ENCODE peak calls at places on chromosomes 1 and 21, in nine cellular contexts. P, U, R, D, T, Q, V, A and Y are unnamed samples. For H3K9me3, the result is how much of the 10 kb centered on the place peaks cover.

GRCh38 chr1:1929102-1929638 is 10.1 kb upstream of the TMEM52 start:
- DNase-seq in P (no peak), U (no peak), T (no peak), A (no peak), R (no peak), V (no peak), D (no peak), Q (no peak), Y (no peak)

GRCh38 chr1:160068231-160068630 is 1.7 kb downstream of the KCNJ10 start:
- DNase-seq in R (no peak), D (no peak), P (no peak), U (no peak), Q (no peak), A (no peak), V (no peak), T (no peak), Y (no peak)

GRCh38 chr1:153833171-153833570 is 58.0 kb downstream of the SLC27A3 start:
- DNase-seq in R (no peak), D (no peak), A (no peak), T (no peak), P (no peak), U (no peak), V (no peak), Q (no peak), Y (no peak)

GRCh38 chr1:38253314-38253713 is 206.7 kb upstream of the POU3F1 start:
- DNase-seq in V (no peak), D (no peak), R (no peak), A (no peak), U (no peak), P (no peak), T (no peak), Q (no peak), Y (no peak)

GRCh38 chr1:200526709-200527612 is 93.6 kb downstream of the KIF14 start:
- DNase-seq in V (no peak), P (no peak), R (no peak), Q (no peak), A (no peak), D (peak), U (no peak), T (no peak), Y (no peak)

GRCh38 chr1:22362626-22363402 is 88.8 kb upstream of the ZBTB40 start:
- DNase-seq in Q (no peak), U (no peak), T (no peak), A (no peak), D (no peak), P (no peak), V (no peak), R (no peak), Y (no peak)

GRCh38 chr1:116433283-116434257 is 60.5 kb downstream of the ATP1A1 start:
- DNase-seq in P (peak), R (no peak), V (peak), U (no peak), T (peak), D (peak), A (no peak), Q (no peak), Y (no peak)

GRCh38 chr1:68104155-68104554 is 53.7 kb upstream of the DIRAS3 start:
- DNase-seq in A (no peak), P (no peak), Q (no peak), D (peak), R (no peak), V (no peak), U (no peak), T (no peak), Y (no peak)

GRCh38 chr1:234753979-234754378 is 144.0 kb upstream of the IRF2BP2 start:
- DNase-seq in R (no peak), U (no peak), D (no peak), T (no peak), V (no peak), A (no peak), Q (no peak), P (no peak), Y (no peak)

GRCh38 chr1:57858740-57859139 is 434.9 kb upstream of the DAB1 start:
- DNase-seq in D (no peak), V (no peak), Q (no peak), T (no peak), P (no peak), A (no peak), R (no peak), U (no peak), Y (no peak)

GRCh38 chr1:178091986-178092745 is 1.7 kb upstream of the RASAL2 start:
- DNase-seq in P (no peak), R (no peak), V (no peak), U (no peak), A (no peak), T (no peak), Q (no peak), D (peak), Y (no peak)

GRCh38 chr1:53549287-53549686 is 90.1 kb downstream of the DMRTB1 start:
- DNase-seq in U (no peak), P (no peak), V (no peak), D (no peak), R (no peak), T (no peak), Q (no peak), A (no peak), Y (no peak)

GRCh38 chr1:88224940-88225339 is 459.1 kb upstream of the PKN2 start:
- DNase-seq in A (no peak), P (no peak), V (no peak), R (no peak), T (no peak), Q (no peak), U (no peak), D (no peak), Y (no peak)

GRCh38 chr1:7284839-7285435 is 486.2 kb upstream of the VAMP3 start:
- DNase-seq in Q (no peak), U (no peak), P (no peak), R (no peak), D (peak), A (no peak), V (no peak), T (peak), Y (no peak)

GRCh38 chr1:201260648-201261311 is 22.5 kb upstream of the PKP1 start:
- DNase-seq in A (no peak), V (no peak), U (no peak), R (no peak), D (no peak), T (peak), P (no peak), Q (peak), Y (no peak)

GRCh38 chr1:110880708-110881374 is 7.9 kb downstream of the CD53 start:
- DNase-seq in R (no peak), D (no peak), Q (no peak), P (no peak), T (no peak), U (no peak), V (no peak), A (no peak), Y (no peak)

GRCh38 chr1:214281902-214282695 is 1.1 kb downstream of the SMYD2 start:
- DNase-seq in U (peak), P (no peak), R (no peak), D (peak), T (no peak), Q (no peak), A (no peak), V (no peak), Y (peak)

GRCh38 chr1:220371324-220371723 is 99.1 kb upstream of the RAB3GAP2 start:
- DNase-seq in T (peak), V (no peak), D (no peak), U (no peak), Q (no peak), R (no peak), P (no peak), A (no peak), Y (no peak)

GRCh38 chr1:44294588-44295007 is 60.5 kb downstream of the ERI3 start:
- DNase-seq in D (peak), Q (no peak), P (no peak), U (peak), A (peak), V (no peak), R (peak), T (no peak), Y (peak)

GRCh38 chr1:48526045-48526714 is 54.2 kb upstream of the SPATA6 start:
- DNase-seq in Q (no peak), V (no peak), P (peak), D (peak), U (no peak), T (no peak), A (no peak), R (peak), Y (peak)

GRCh38 chr1:30743584-30744059 is 14.0 kb downstream of the LAPTM5 start:
- DNase-seq in U (no peak), P (no peak), V (no peak), R (no peak), T (no peak), Q (no peak), A (no peak), D (no peak), Y (no peak)

GRCh38 chr1:60281360-60281932 is 207.9 kb upstream of the C1orf87 start:
- DNase-seq in V (no peak), U (peak), P (peak), A (peak), R (peak), T (no peak), D (peak), Q (peak), Y (peak)

GRCh38 chr21:42079939-42080787 is 9.0 kb downstream of the UMODL1 start:
- DNase-seq in U (no peak), T (no peak), Q (no peak), R (no peak), D (peak), A (no peak), P (no peak), V (peak), Y (no peak)

GRCh38 chr1:8133190-8133589 is 107.1 kb upstream of the ERRFI1 start:
- DNase-seq in Q (no peak), P (no peak), V (no peak), D (no peak), T (no peak), R (no peak), U (no peak), A (no peak), Y (no peak)

GRCh38 chr1:51569284-51570062 is 47.4 kb upstream of the OSBPL9 start:
- DNase-seq in Q (no peak), T (no peak), R (no peak), A (no peak), P (peak), V (no peak), U (peak), D (peak), Y (peak)

GRCh38 chr1:61641171-61641570 is 83.8 kb downstream of the TM2D1 start:
- DNase-seq in U (no peak), Q (no peak), R (no peak), D (no peak), T (no peak), V (no peak), P (no peak), A (peak), Y (no peak)

GRCh38 chr21:39715804-39716397 is 29.1 kb upstream of the IGSF5 start:
- DNase-seq in U (peak), Q (no peak), R (peak), P (peak), V (no peak), A (peak), T (no peak), D (peak), Y (peak)

GRCh38 chr1:3876716-3877115 is 19.4 kb downstream of the DFFB start:
- DNase-seq in T (no peak), R (no peak), P (no peak), D (no peak), A (no peak), U (no peak), V (no peak), Q (no peak), Y (no peak)

GRCh38 chr1:99465176-99465900 is 180.6 kb upstream of the PALMD start:
- DNase-seq in D (peak), A (no peak), T (no peak), R (no peak), P (no peak), Q (no peak), U (no peak), V (no peak), Y (no peak)

GRCh38 chr1:156692958-156693857 is 12.2 kb downstream of the CRABP2 start:
- DNase-seq in D (no peak), V (peak), R (no peak), U (no peak), P (peak), T (no peak), A (no peak), Q (no peak), Y (no peak)

GRCh38 chr1:184283999-184284398 is 102.8 kb upstream of the C1orf21 start:
- DNase-seq in D (peak), Q (no peak), R (no peak), T (no peak), P (peak), V (no peak), U (no peak), A (peak), Y (peak)

GRCh38 chr1:157105988-157106812 is 6.6 kb upstream of the ETV3L start:
- DNase-seq in A (no peak), D (peak), U (peak), R (no peak), T (no peak), P (no peak), V (peak), Q (peak), Y (peak)

GRCh38 chr1:81305997-81306452 is 494.7 kb upstream of the ADGRL2 start:
- DNase-seq in U (peak), Q (no peak), D (peak), V (no peak), R (peak), P (peak), A (peak), T (no peak), Y (peak)

GRCh38 chr1:90725341-90725960 is 8.3 kb upstream of the BARHL2 start:
- DNase-seq in R (no peak), Q (peak), V (no peak), U (no peak), A (no peak), T (peak), D (no peak), P (no peak), Y (no peak)

GRCh38 chr1:33122483-33123170 is 41.7 kb downstream of the AZIN2 start:
- DNase-seq in Q (no peak), R (no peak), A (no peak), P (no peak), U (no peak), V (no peak), T (peak), D (no peak), Y (peak)

GRCh38 chr1:219746141-219746540 is 133.2 kb upstream of the ZC3H11B start:
- DNase-seq in Q (no peak), T (no peak), P (no peak), V (no peak), A (no peak), D (no peak), R (no peak), U (no peak), Y (no peak)

GRCh38 chr1:203371288-203371687 is 20.4 kb upstream of the FMOD start:
- DNase-seq in V (no peak), T (peak), U (no peak), R (no peak), D (no peak), A (no peak), Q (no peak), P (no peak), Y (no peak)

GRCh38 chr1:40948741-40949528 is 30.6 kb upstream of the CTPS1 start:
- DNase-seq in U (peak), V (no peak), T (no peak), Q (no peak), P (peak), D (peak), R (peak), A (no peak), Y (peak)

GRCh38 chr1:151457911-151458882 is 1.1 kb downstream of the POGZ start:
- DNase-seq in T (peak), A (peak), R (peak), P (peak), U (peak), Q (no peak), D (peak), V (peak), Y (peak)

GRCh38 chr1:151455966-151456365 is 3.3 kb downstream of the POGZ start:
- DNase-seq in P (no peak), R (no peak), T (no peak), D (no peak), A (no peak), V (no peak), Q (no peak), U (no peak), Y (no peak)

GRCh38 chr1:151458936-151459330 is 361 bp downstream of the POGZ start:
- DNase-seq in Q (peak), T (no peak), V (peak), R (peak), D (peak), P (peak), A (peak), U (peak), Y (peak)

GRCh38 chr1:151461694-151462093 is 2.4 kb upstream of the POGZ start:
- DNase-seq in T (peak), D (no peak), R (no peak), Q (no peak), P (no peak), V (no peak), U (no peak), A (no peak), Y (no peak)

DNA sequence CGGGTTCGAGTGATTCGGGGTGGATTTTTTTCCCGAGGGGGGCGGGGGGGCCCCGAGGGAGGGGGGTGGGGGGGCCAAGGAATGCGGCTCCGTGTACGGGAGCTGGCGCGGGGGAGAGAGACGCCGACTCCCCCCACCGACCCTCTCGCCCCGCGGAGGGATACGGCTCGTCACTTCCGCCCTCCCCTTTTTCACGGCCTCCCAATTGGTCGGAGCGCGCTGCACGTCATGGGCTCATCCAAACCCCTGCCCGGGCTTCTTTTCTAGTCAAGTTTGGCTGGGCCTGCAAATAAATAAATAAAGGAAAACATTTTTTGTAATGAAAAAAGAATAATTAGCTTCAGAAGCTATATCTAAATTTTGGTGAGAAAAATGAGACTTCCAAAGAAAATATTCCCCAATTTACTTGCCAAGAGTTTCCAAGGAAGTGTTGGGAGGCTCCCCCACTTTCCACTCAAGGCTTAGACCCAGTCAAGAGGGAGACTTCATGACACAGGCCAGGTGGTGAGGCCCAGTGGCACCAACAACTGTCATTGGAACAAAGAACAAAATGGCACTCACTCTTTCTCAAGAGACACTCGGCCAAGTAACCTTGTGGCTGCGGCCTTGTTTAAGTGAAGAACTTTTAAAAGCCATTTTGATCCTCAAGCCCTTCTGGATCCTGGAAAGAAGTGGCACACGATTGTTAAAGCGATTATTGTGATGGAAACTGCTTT is at the start of gene POGZ:
- DNase-seq in P (peak), D (peak), R (peak), U (peak), V (peak), A (peak), T (peak), Q (peak), Y (peak)
- TF ChIP-seq POLR2A in P (no peak), D (peak), R (peak), U (peak), V (no peak), A (peak), T (no peak), Q (no peak), Y (no peak)

GRCh38 chr1:152397474-152397873 is 16.6 kb downstream of the CRNN start:
- DNase-seq in D (no peak), R (no peak), Q (no peak), P (no peak), A (no peak), U (no peak), V (no peak), T (no peak), Y (no peak)
- H3K9me3 ChIP-seq in D (under half), R (under half), Q (under half), P (under half), A (under half), U (under half), V (under half), T (under half), Y (under half)

GRCh38 chr21:15063081-15063820 is 1.5 kb downstream of the NRIP1 start:
- DNase-seq in A (peak), V (no peak), R (no peak), D (peak), P (no peak), T (no peak), Q (no peak), U (no peak), Y (no peak)
- TF ChIP-seq CTCF in A (no peak), V (no peak), R (no peak), D (no peak), P (no peak), T (no peak), Q (no peak), U (no peak), Y (no peak)

GRCh38 chr21:33865996-33866575 is 49.5 kb downstream of the ATP5PO start:
- DNase-seq in P (no peak), T (no peak), Q (no peak), U (no peak), A (no peak), D (no peak), R (no peak), V (no peak), Y (no peak)

GRCh38 chr21:33864150-33864549 is 51.5 kb downstream of the ATP5PO start:
- DNase-seq in T (no peak), V (no peak), P (no peak), A (no peak), R (no peak), Q (no peak), D (no peak), U (no peak), Y (no peak)

GRCh38 chr21:33866851-33867250 is 48.8 kb downstream of the ATP5PO start:
- DNase-seq in Q (no peak), R (no peak), V (no peak), U (no peak), D (peak), A (no peak), T (no peak), P (no peak), Y (no peak)

GRCh38 chr21:33861125-33861524 is 54.5 kb downstream of the ATP5PO start:
- DNase-seq in T (no peak), Q (no peak), R (no peak), U (no peak), V (no peak), A (no peak), D (no peak), P (no peak), Y (no peak)

DNA sequence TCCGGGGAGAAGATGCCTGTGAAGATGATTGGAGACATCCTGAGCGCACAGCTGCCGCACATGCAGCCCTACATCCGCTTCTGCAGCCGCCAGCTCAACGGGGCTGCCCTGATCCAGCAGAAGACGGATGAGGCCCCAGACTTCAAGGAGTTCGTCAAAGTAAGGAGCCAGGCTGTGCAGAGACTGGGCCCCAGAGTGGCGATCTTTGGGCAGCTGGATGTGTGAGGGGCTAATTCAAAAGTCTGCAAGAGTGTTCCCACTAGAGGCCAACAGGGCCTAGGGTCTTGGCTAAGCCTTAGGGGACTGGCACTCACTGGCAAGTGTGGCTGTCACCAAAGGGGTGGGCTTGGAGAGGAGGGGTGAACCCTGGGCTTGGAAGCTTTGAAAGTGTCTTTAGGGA is 50.4 kb downstream of the ATP5PO start:
- DNase-seq in D (no peak), R (no peak), V (no peak), A (no peak), P (no peak), Q (no peak), T (no peak), U (no peak), Y (no peak)
- TF ChIP-seq POLR2A in D (no peak), R (no peak), V (no peak), A (no peak), P (no peak), Q (no peak), T (no peak), U (no peak), Y (no peak)

GRCh38 chr1:143625886-143626285 is 345.9 kb downstream of the FAM72C start:
- DNase-seq in A (no peak), U (no peak), R (no peak), V (no peak), D (no peak), T (no peak), P (no peak), Q (no peak), Y (no peak)
- H3K9me3 ChIP-seq in A (under half), U (under half), R (under half), V (under half), D (under half), T (under half), P (under half), Q (under half), Y (under half)

GRCh38 chr1:231238298-231238697 is 2.7 kb upstream of the GNPAT start:
- DNase-seq in R (no peak), V (no peak), U (no peak), Q (no peak), A (no peak), T (no peak), P (no peak), D (no peak), Y (no peak)

GRCh38 chr1:231240883-231241735 is at the start of gene GNPAT:
- DNase-seq in T (peak), U (peak), R (peak), Q (peak), P (peak), D (peak), V (peak), A (peak), Y (peak)

GRCh38 chr1:231242516-231243198 is 1.6 kb downstream of the GNPAT start:
- DNase-seq in D (peak), A (no peak), T (no peak), Q (no peak), V (no peak), U (no peak), P (no peak), R (no peak), Y (no peak)

GRCh38 chr1:231240531-231240882 is 505 bp upstream of the GNPAT start:
- DNase-seq in D (peak), Q (no peak), U (no peak), V (no peak), A (no peak), R (peak), P (no peak), T (no peak), Y (no peak)

GRCh38 chr1:231241751-231242150 is 739 bp downstream of the GNPAT start:
- DNase-seq in A (peak), T (no peak), D (no peak), P (peak), V (no peak), R (peak), U (peak), Q (no peak), Y (peak)
- TF ChIP-seq CTCF in A (no peak), T (no peak), D (no peak), P (no peak), V (no peak), R (no peak), U (no peak), Q (no peak), Y (no peak)

GRCh38 chr1:93717639-93718038 is 36.0 kb upstream of the BCAR3 start:
- DNase-seq in V (no peak), U (no peak), R (no peak), Q (no peak), P (no peak), A (no peak), D (no peak), T (no peak), Y (no peak)
- TF ChIP-seq POLR2A in V (no peak), U (no peak), R (no peak), Q (no peak), P (no peak), A (no peak), D (no peak), T (no peak), Y (no peak)